ENCODE peak calls at places on chromosomes 6 and 20, in seven cellular contexts. One of them, this sample, is unnamed. For H3K36me3, the result is how much of the 10 kb centered on the place peaks cover.

GRCh38 chr6:37850243-37850642 is 30.7 kb downstream of the ZFAND3 start:
- DNase-seq in stomach: no peak
- DNase-seq in CD8-positive, alpha-beta T cell: no peak
- DNase-seq in psoas muscle: no peak
- DNase-seq in fibroblast of lung: no peak
- DNase-seq in esophagus muscularis mucosa: no peak
- DNase-seq in effector memory CD4-positive, alpha-beta T cell: no peak
- DNase-seq in this sample: no peak

GRCh38 chr20:57990396-57990987 is 238.0 kb downstream of the ANKRD60 start:
- DNase-seq in stomach: no peak
- DNase-seq in CD8-positive, alpha-beta T cell: no peak
- DNase-seq in psoas muscle: peak
- DNase-seq in fibroblast of lung: no peak
- DNase-seq in esophagus muscularis mucosa: no peak
- DNase-seq in effector memory CD4-positive, alpha-beta T cell: no peak
- DNase-seq in this sample: no peak

GRCh38 chr6:9224539-9224938 is 789.2 kb upstream of the SLC35B3 start:
- DNase-seq in stomach: no peak
- DNase-seq in CD8-positive, alpha-beta T cell: no peak
- DNase-seq in psoas muscle: no peak
- DNase-seq in fibroblast of lung: no peak
- DNase-seq in esophagus muscularis mucosa: no peak
- DNase-seq in effector memory CD4-positive, alpha-beta T cell: no peak
- DNase-seq in this sample: no peak

GRCh38 chr6:88302769-88303230 is 136.7 kb upstream of the CNR1 start:
- DNase-seq in stomach: no peak
- DNase-seq in CD8-positive, alpha-beta T cell: no peak
- DNase-seq in psoas muscle: no peak
- DNase-seq in fibroblast of lung: no peak
- DNase-seq in esophagus muscularis mucosa: no peak
- DNase-seq in effector memory CD4-positive, alpha-beta T cell: no peak
- DNase-seq in this sample: no peak

GRCh38 chr6:28941681-28942448 is 18.1 kb upstream of the TRIM27 start:
- DNase-seq in stomach: no peak
- DNase-seq in CD8-positive, alpha-beta T cell: no peak
- DNase-seq in psoas muscle: no peak
- DNase-seq in fibroblast of lung: no peak
- DNase-seq in esophagus muscularis mucosa: no peak
- DNase-seq in effector memory CD4-positive, alpha-beta T cell: no peak
- DNase-seq in this sample: no peak

GRCh38 chr6:30319146-30319835 is 7.4 kb upstream of the TRIM39 start:
- DNase-seq in stomach: no peak
- DNase-seq in CD8-positive, alpha-beta T cell: no peak
- DNase-seq in psoas muscle: no peak
- DNase-seq in fibroblast of lung: no peak
- DNase-seq in esophagus muscularis mucosa: no peak
- DNase-seq in effector memory CD4-positive, alpha-beta T cell: no peak
- DNase-seq in this sample: no peak

GRCh38 chr20:14599613-14600012 is 262.2 kb upstream of the FLRT3 start:
- DNase-seq in stomach: no peak
- DNase-seq in CD8-positive, alpha-beta T cell: no peak
- DNase-seq in psoas muscle: no peak
- DNase-seq in fibroblast of lung: no peak
- DNase-seq in esophagus muscularis mucosa: no peak
- DNase-seq in effector memory CD4-positive, alpha-beta T cell: no peak
- DNase-seq in this sample: no peak

GRCh38 chr6:156809446-156810178 is 32.4 kb downstream of the ARID1B start:
- DNase-seq in stomach: no peak
- DNase-seq in CD8-positive, alpha-beta T cell: no peak
- DNase-seq in psoas muscle: no peak
- DNase-seq in fibroblast of lung: no peak
- DNase-seq in esophagus muscularis mucosa: no peak
- DNase-seq in effector memory CD4-positive, alpha-beta T cell: no peak
- DNase-seq in this sample: no peak

GRCh38 chr6:33065312-33065711 is 8.1 kb downstream of the HLA-DPA1 start:
- DNase-seq in stomach: no peak
- DNase-seq in CD8-positive, alpha-beta T cell: no peak
- DNase-seq in psoas muscle: no peak
- DNase-seq in fibroblast of lung: no peak
- DNase-seq in esophagus muscularis mucosa: no peak
- DNase-seq in effector memory CD4-positive, alpha-beta T cell: no peak
- DNase-seq in this sample: no peak

GRCh38 chr6:56380476-56380875 is 133.1 kb upstream of the COL21A1 start:
- DNase-seq in stomach: no peak
- DNase-seq in CD8-positive, alpha-beta T cell: no peak
- DNase-seq in psoas muscle: no peak
- DNase-seq in fibroblast of lung: no peak
- DNase-seq in esophagus muscularis mucosa: no peak
- DNase-seq in effector memory CD4-positive, alpha-beta T cell: no peak
- DNase-seq in this sample: no peak

GRCh38 chr6:166862978-166863530 is 93.3 kb downstream of the RNASET2 start:
- DNase-seq in stomach: no peak
- DNase-seq in CD8-positive, alpha-beta T cell: no peak
- DNase-seq in psoas muscle: no peak
- DNase-seq in fibroblast of lung: no peak
- DNase-seq in esophagus muscularis mucosa: peak
- DNase-seq in effector memory CD4-positive, alpha-beta T cell: no peak
- DNase-seq in this sample: no peak

GRCh38 chr6:41591859-41592502 is 45.8 kb downstream of the FOXP4 start:
- DNase-seq in stomach: peak
- DNase-seq in CD8-positive, alpha-beta T cell: peak
- DNase-seq in psoas muscle: peak
- DNase-seq in fibroblast of lung: peak
- DNase-seq in esophagus muscularis mucosa: peak
- DNase-seq in effector memory CD4-positive, alpha-beta T cell: peak
- DNase-seq in this sample: peak

GRCh38 chr6:84139311-84139710 is 88.1 kb downstream of the CEP162 start:
- DNase-seq in stomach: no peak
- DNase-seq in CD8-positive, alpha-beta T cell: no peak
- DNase-seq in psoas muscle: no peak
- DNase-seq in fibroblast of lung: no peak
- DNase-seq in esophagus muscularis mucosa: no peak
- DNase-seq in effector memory CD4-positive, alpha-beta T cell: no peak
- DNase-seq in this sample: no peak

GRCh38 chr6:8017276-8017701 is 46.9 kb downstream of the BLOC1S5 start:
- DNase-seq in stomach: no peak
- DNase-seq in CD8-positive, alpha-beta T cell: no peak
- DNase-seq in psoas muscle: no peak
- DNase-seq in fibroblast of lung: no peak
- DNase-seq in esophagus muscularis mucosa: no peak
- DNase-seq in effector memory CD4-positive, alpha-beta T cell: no peak
- DNase-seq in this sample: no peak

GRCh38 chr20:45950330-45950646 is 15.8 kb downstream of the PCIF1 start:
- DNase-seq in stomach: no peak
- DNase-seq in CD8-positive, alpha-beta T cell: no peak
- DNase-seq in psoas muscle: no peak
- DNase-seq in fibroblast of lung: no peak
- DNase-seq in esophagus muscularis mucosa: no peak
- DNase-seq in effector memory CD4-positive, alpha-beta T cell: no peak
- DNase-seq in this sample: peak

GRCh38 chr20:45951925-45952834 is 17.7 kb downstream of the PCIF1 start:
- DNase-seq in stomach: no peak
- DNase-seq in CD8-positive, alpha-beta T cell: no peak
- DNase-seq in psoas muscle: no peak
- DNase-seq in fibroblast of lung: no peak
- DNase-seq in esophagus muscularis mucosa: no peak
- DNase-seq in effector memory CD4-positive, alpha-beta T cell: no peak
- DNase-seq in this sample: no peak

GRCh38 chr20:45951474-45951873 is 17.0 kb downstream of the PCIF1 start:
- DNase-seq in stomach: no peak
- DNase-seq in CD8-positive, alpha-beta T cell: no peak
- DNase-seq in psoas muscle: no peak
- DNase-seq in fibroblast of lung: no peak
- DNase-seq in esophagus muscularis mucosa: no peak
- DNase-seq in effector memory CD4-positive, alpha-beta T cell: no peak
- DNase-seq in this sample: no peak

GRCh38 chr20:45952861-45953260 is 18.4 kb downstream of the PCIF1 start:
- DNase-seq in stomach: no peak
- DNase-seq in CD8-positive, alpha-beta T cell: no peak
- DNase-seq in psoas muscle: no peak
- DNase-seq in fibroblast of lung: no peak
- DNase-seq in esophagus muscularis mucosa: no peak
- DNase-seq in effector memory CD4-positive, alpha-beta T cell: no peak
- DNase-seq in this sample: no peak

GRCh38 chr20:45953672-45954071 is 18.3 kb downstream of the ZNF335 start:
- DNase-seq in stomach: no peak
- DNase-seq in CD8-positive, alpha-beta T cell: no peak
- DNase-seq in psoas muscle: no peak
- DNase-seq in fibroblast of lung: no peak
- DNase-seq in esophagus muscularis mucosa: no peak
- DNase-seq in effector memory CD4-positive, alpha-beta T cell: no peak
- DNase-seq in this sample: no peak
- H3K36me3 ChIP-seq in stomach: half or more
- H3K36me3 ChIP-seq in CD8-positive, alpha-beta T cell: half or more
- H3K36me3 ChIP-seq in psoas muscle: under half
- H3K36me3 ChIP-seq in fibroblast of lung: half or more
- H3K36me3 ChIP-seq in esophagus muscularis mucosa: half or more
- H3K36me3 ChIP-seq in effector memory CD4-positive, alpha-beta T cell: half or more
- H3K36me3 ChIP-seq in this sample: under half

GRCh38 chr6:170393807-170394399 is 87.3 kb downstream of the FAM120B start:
- DNase-seq in stomach: no peak
- DNase-seq in CD8-positive, alpha-beta T cell: no peak
- DNase-seq in psoas muscle: no peak
- DNase-seq in fibroblast of lung: no peak
- DNase-seq in esophagus muscularis mucosa: no peak
- DNase-seq in effector memory CD4-positive, alpha-beta T cell: no peak
- DNase-seq in this sample: no peak
- H3K36me3 ChIP-seq in stomach: half or more
- H3K36me3 ChIP-seq in CD8-positive, alpha-beta T cell: under half
- H3K36me3 ChIP-seq in psoas muscle: under half
- H3K36me3 ChIP-seq in fibroblast of lung: under half
- H3K36me3 ChIP-seq in esophagus muscularis mucosa: half or more
- H3K36me3 ChIP-seq in effector memory CD4-positive, alpha-beta T cell: half or more
- H3K36me3 ChIP-seq in this sample: half or more

GRCh38 chr6:126919947-126920346 is 198.5 kb upstream of the RSPO3 start:
- DNase-seq in stomach: no peak
- DNase-seq in CD8-positive, alpha-beta T cell: no peak
- DNase-seq in psoas muscle: no peak
- DNase-seq in fibroblast of lung: peak
- DNase-seq in esophagus muscularis mucosa: no peak
- DNase-seq in effector memory CD4-positive, alpha-beta T cell: no peak
- DNase-seq in this sample: no peak
- H3K36me3 ChIP-seq in stomach: under half
- H3K36me3 ChIP-seq in CD8-positive, alpha-beta T cell: under half
- H3K36me3 ChIP-seq in psoas muscle: under half
- H3K36me3 ChIP-seq in fibroblast of lung: under half
- H3K36me3 ChIP-seq in esophagus muscularis mucosa: under half
- H3K36me3 ChIP-seq in effector memory CD4-positive, alpha-beta T cell: under half
- H3K36me3 ChIP-seq in this sample: under half

GRCh38 chr6:119328254-119328653 is 21.3 kb downstream of the MAN1A1 start:
- DNase-seq in stomach: no peak
- DNase-seq in CD8-positive, alpha-beta T cell: no peak
- DNase-seq in psoas muscle: no peak
- DNase-seq in fibroblast of lung: no peak
- DNase-seq in esophagus muscularis mucosa: no peak
- DNase-seq in effector memory CD4-positive, alpha-beta T cell: no peak
- DNase-seq in this sample: no peak
- H3K36me3 ChIP-seq in stomach: under half
- H3K36me3 ChIP-seq in CD8-positive, alpha-beta T cell: under half
- H3K36me3 ChIP-seq in psoas muscle: under half
- H3K36me3 ChIP-seq in fibroblast of lung: under half
- H3K36me3 ChIP-seq in esophagus muscularis mucosa: under half
- H3K36me3 ChIP-seq in effector memory CD4-positive, alpha-beta T cell: under half
- H3K36me3 ChIP-seq in this sample: under half

GRCh38 chr20:49171928-49172327 is 16.2 kb downstream of the STAU1 start:
- DNase-seq in stomach: no peak
- DNase-seq in CD8-positive, alpha-beta T cell: no peak
- DNase-seq in psoas muscle: peak
- DNase-seq in fibroblast of lung: no peak
- DNase-seq in esophagus muscularis mucosa: no peak
- DNase-seq in effector memory CD4-positive, alpha-beta T cell: no peak
- DNase-seq in this sample: peak
- H3K36me3 ChIP-seq in stomach: under half
- H3K36me3 ChIP-seq in CD8-positive, alpha-beta T cell: under half
- H3K36me3 ChIP-seq in psoas muscle: under half
- H3K36me3 ChIP-seq in fibroblast of lung: under half
- H3K36me3 ChIP-seq in esophagus muscularis mucosa: under half
- H3K36me3 ChIP-seq in effector memory CD4-positive, alpha-beta T cell: under half
- H3K36me3 ChIP-seq in this sample: under half

GRCh38 chr6:138482816-138483215 is 16.5 kb downstream of the NHSL1 start:
- DNase-seq in stomach: no peak
- DNase-seq in CD8-positive, alpha-beta T cell: no peak
- DNase-seq in psoas muscle: no peak
- DNase-seq in fibroblast of lung: no peak
- DNase-seq in esophagus muscularis mucosa: peak
- DNase-seq in effector memory CD4-positive, alpha-beta T cell: no peak
- DNase-seq in this sample: no peak
- H3K36me3 ChIP-seq in stomach: under half
- H3K36me3 ChIP-seq in CD8-positive, alpha-beta T cell: under half
- H3K36me3 ChIP-seq in psoas muscle: under half
- H3K36me3 ChIP-seq in fibroblast of lung: under half
- H3K36me3 ChIP-seq in esophagus muscularis mucosa: under half
- H3K36me3 ChIP-seq in effector memory CD4-positive, alpha-beta T cell: under half
- H3K36me3 ChIP-seq in this sample: under half

GRCh38 chr6:161140554-161140875 is 133.3 kb downstream of the AGPAT4 start:
- DNase-seq in stomach: no peak
- DNase-seq in CD8-positive, alpha-beta T cell: no peak
- DNase-seq in psoas muscle: no peak
- DNase-seq in fibroblast of lung: no peak
- DNase-seq in esophagus muscularis mucosa: peak
- DNase-seq in effector memory CD4-positive, alpha-beta T cell: no peak
- DNase-seq in this sample: no peak

GRCh38 chr6:161137839-161138544 is 135.9 kb downstream of the AGPAT4 start:
- DNase-seq in stomach: no peak
- DNase-seq in CD8-positive, alpha-beta T cell: no peak
- DNase-seq in psoas muscle: no peak
- DNase-seq in fibroblast of lung: peak
- DNase-seq in esophagus muscularis mucosa: peak
- DNase-seq in effector memory CD4-positive, alpha-beta T cell: no peak
- DNase-seq in this sample: no peak

GRCh38 chr6:161138545-161139303 is 135.1 kb downstream of the AGPAT4 start:
- DNase-seq in stomach: no peak
- DNase-seq in CD8-positive, alpha-beta T cell: no peak
- DNase-seq in psoas muscle: no peak
- DNase-seq in fibroblast of lung: no peak
- DNase-seq in esophagus muscularis mucosa: peak
- DNase-seq in effector memory CD4-positive, alpha-beta T cell: no peak
- DNase-seq in this sample: no peak

GRCh38 chr6:161139766-161140553 is 133.9 kb downstream of the AGPAT4 start:
- DNase-seq in stomach: peak
- DNase-seq in CD8-positive, alpha-beta T cell: no peak
- DNase-seq in psoas muscle: peak
- DNase-seq in fibroblast of lung: no peak
- DNase-seq in esophagus muscularis mucosa: peak
- DNase-seq in effector memory CD4-positive, alpha-beta T cell: no peak
- DNase-seq in this sample: no peak

DNA sequence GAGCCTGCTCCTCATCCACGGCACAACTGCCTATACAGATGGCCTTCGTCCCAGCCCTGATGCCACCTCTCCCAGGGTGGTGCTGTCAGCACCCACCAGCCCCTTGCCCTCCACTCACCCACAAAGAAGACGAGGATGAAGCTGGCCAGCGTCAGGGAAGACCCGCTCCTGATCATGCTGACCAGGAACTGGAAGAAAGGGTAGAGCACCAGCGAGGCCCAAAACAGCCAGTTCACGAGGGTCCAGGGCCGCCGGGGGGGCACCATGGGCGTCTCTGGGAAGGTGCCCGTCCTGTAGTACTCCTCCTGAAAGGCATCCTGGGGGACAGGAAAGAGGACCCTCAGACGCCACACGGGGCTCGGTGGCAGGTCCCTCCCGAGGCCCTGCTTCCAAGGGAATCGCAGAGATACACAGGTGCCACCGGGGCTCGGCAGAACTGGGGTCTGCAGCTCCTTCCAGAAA is 134.5 kb downstream of the AGPAT4 start:
- DNase-seq in stomach: no peak
- DNase-seq in CD8-positive, alpha-beta T cell: no peak
- DNase-seq in psoas muscle: no peak
- DNase-seq in fibroblast of lung: no peak
- DNase-seq in esophagus muscularis mucosa: no peak
- DNase-seq in effector memory CD4-positive, alpha-beta T cell: no peak
- DNase-seq in this sample: no peak
- H3K36me3 ChIP-seq in stomach: under half
- H3K36me3 ChIP-seq in CD8-positive, alpha-beta T cell: under half
- H3K36me3 ChIP-seq in psoas muscle: under half
- H3K36me3 ChIP-seq in fibroblast of lung: under half
- H3K36me3 ChIP-seq in esophagus muscularis mucosa: half or more
- H3K36me3 ChIP-seq in effector memory CD4-positive, alpha-beta T cell: under half
- H3K36me3 ChIP-seq in this sample: under half

This sample was measured in adrenal gland.